ENCODE peak calls at places on chromosomes 16 and 17, in five cellular contexts. One of them, this sample, is unnamed.
A peak's percentile ranks its signal among the peaks of the same experiment; 100 is the strongest.

GRCh38 chr16:23835390-23836077 is at the start of gene PRKCB:
- DNase-seq in T-helper 17 cell: peak; percentile 90
- DNase-seq in CD4-positive, alpha-beta T cell: peak; percentile 80
- DNase-seq in neuronal stem cell: peak; percentile 90
- DNase-seq in Right ventricle myocardium inferior: peak; percentile 96
- DNase-seq in this sample: peak; percentile 84

GRCh38 chr16:2496223-2497115 is 17.3 kb upstream of the ATP6V0C start:
- DNase-seq in CD4-positive, alpha-beta T cell: no peak
- DNase-seq in neuronal stem cell: no peak
- DNase-seq in T-helper 17 cell: no peak
- DNase-seq in Right ventricle myocardium inferior: peak; percentile 67
- DNase-seq in this sample: no peak

GRCh38 chr16:59698341-59698979 is 964.3 kb upstream of the GOT2 start:
- DNase-seq in Right ventricle myocardium inferior: no peak
- DNase-seq in neuronal stem cell: no peak
- DNase-seq in CD4-positive, alpha-beta T cell: no peak
- DNase-seq in T-helper 17 cell: no peak
- DNase-seq in this sample: no peak

GRCh38 chr16:27320261-27321012 is 6.7 kb downstream of the IL4R start:
- DNase-seq in CD4-positive, alpha-beta T cell: no peak
- DNase-seq in neuronal stem cell: no peak
- DNase-seq in T-helper 17 cell: no peak
- DNase-seq in Right ventricle myocardium inferior: no peak
- DNase-seq in this sample: no peak

GRCh38 chr17:43314582-43314981 is 80.8 kb upstream of the RNU2-1 start:
- DNase-seq in T-helper 17 cell: no peak
- DNase-seq in Right ventricle myocardium inferior: no peak
- DNase-seq in neuronal stem cell: no peak
- DNase-seq in CD4-positive, alpha-beta T cell: no peak
- DNase-seq in this sample: no peak

GRCh38 chr17:27529230-27529796 is 73.1 kb downstream of the KSR1 start:
- DNase-seq in T-helper 17 cell: no peak
- DNase-seq in CD4-positive, alpha-beta T cell: no peak
- DNase-seq in Right ventricle myocardium inferior: no peak
- DNase-seq in neuronal stem cell: no peak
- DNase-seq in this sample: no peak

GRCh38 chr17:41496803-41497484 is 7.2 kb upstream of the KRT36 start:
- DNase-seq in T-helper 17 cell: peak; percentile 21
- DNase-seq in neuronal stem cell: peak; percentile 21
- DNase-seq in Right ventricle myocardium inferior: peak; percentile 83
- DNase-seq in CD4-positive, alpha-beta T cell: peak; percentile 38
- DNase-seq in this sample: peak; percentile 47

GRCh38 chr17:58096892-58097291 is 13.7 kb downstream of the DYNLL2 start:
- DNase-seq in CD4-positive, alpha-beta T cell: no peak
- DNase-seq in Right ventricle myocardium inferior: no peak
- DNase-seq in neuronal stem cell: no peak
- DNase-seq in T-helper 17 cell: no peak
- DNase-seq in this sample: no peak

GRCh38 chr17:65158081-65158480 is 20.9 kb downstream of the RGS9 start:
- DNase-seq in neuronal stem cell: no peak
- DNase-seq in CD4-positive, alpha-beta T cell: no peak
- DNase-seq in Right ventricle myocardium inferior: no peak
- DNase-seq in T-helper 17 cell: no peak
- DNase-seq in this sample: no peak

GRCh38 chr17:12624221-12624620 is 41.5 kb upstream of the MYOCD start:
- DNase-seq in T-helper 17 cell: no peak
- DNase-seq in neuronal stem cell: no peak
- DNase-seq in CD4-positive, alpha-beta T cell: no peak
- DNase-seq in Right ventricle myocardium inferior: no peak
- DNase-seq in this sample: no peak

GRCh38 chr17:43945074-43945824 is 3.0 kb upstream of the PPY start:
- DNase-seq in neuronal stem cell: no peak
- DNase-seq in CD4-positive, alpha-beta T cell: no peak
- DNase-seq in Right ventricle myocardium inferior: no peak
- DNase-seq in T-helper 17 cell: no peak
- DNase-seq in this sample: no peak

GRCh38 chr17:50565559-50566350 is 5.2 kb downstream of the CACNA1G start:
- DNase-seq in CD4-positive, alpha-beta T cell: no peak
- DNase-seq in Right ventricle myocardium inferior: no peak
- DNase-seq in T-helper 17 cell: no peak
- DNase-seq in neuronal stem cell: peak; percentile 59
- DNase-seq in this sample: no peak

GRCh38 chr17:65167581-65167980 is 30.4 kb downstream of the RGS9 start:
- DNase-seq in Right ventricle myocardium inferior: no peak
- DNase-seq in CD4-positive, alpha-beta T cell: no peak
- DNase-seq in neuronal stem cell: no peak
- DNase-seq in T-helper 17 cell: no peak
- DNase-seq in this sample: no peak